ENCODE peak calls at places on chromosomes 11 and 22, in six cellular contexts. One of them, this sample, is unnamed.

GRCh38 chr22:32775957-32776356 is 25.5 kb upstream of the TIMP3 start:
- DNase-seq in HCT116: no peak
- DNase-seq in K562: no peak
- DNase-seq in H1: no peak
- DNase-seq in HepG2: peak
- DNase-seq in GM12878: no peak
- DNase-seq in this sample: no peak

GRCh38 chr11:68651208-68651984 is 32.9 kb upstream of the GAL start:
- DNase-seq in GM12878: no peak
- DNase-seq in HCT116: no peak
- DNase-seq in HepG2: no peak
- DNase-seq in H1: no peak
- DNase-seq in K562: no peak
- DNase-seq in this sample: peak

GRCh38 chr11:46918778-46919513 is 596 bp upstream of the LRP4 start:
- DNase-seq in GM12878: no peak
- DNase-seq in HepG2: no peak
- DNase-seq in HCT116: no peak
- DNase-seq in H1: no peak
- DNase-seq in K562: no peak
- DNase-seq in this sample: peak

GRCh38 chr11:35826949-35827348 is 116.9 kb upstream of the LDLRAD3 start:
- DNase-seq in K562: no peak
- DNase-seq in HepG2: no peak
- DNase-seq in H1: no peak
- DNase-seq in HCT116: no peak
- DNase-seq in GM12878: no peak
- DNase-seq in this sample: no peak

GRCh38 chr11:115324569-115325432 is 179.4 kb downstream of the CADM1 start:
- DNase-seq in H1: peak
- DNase-seq in K562: peak
- DNase-seq in HCT116: no peak
- DNase-seq in HepG2: peak
- DNase-seq in GM12878: peak
- DNase-seq in this sample: peak

GRCh38 chr22:47177334-47177815 is 414.9 kb downstream of the TBC1D22A start:
- DNase-seq in H1: no peak
- DNase-seq in HCT116: no peak
- DNase-seq in K562: no peak
- DNase-seq in GM12878: no peak
- DNase-seq in HepG2: no peak
- DNase-seq in this sample: no peak

GRCh38 chr11:120314861-120315260 is 10.2 kb upstream of the TLCD5 start:
- DNase-seq in K562: no peak
- DNase-seq in HCT116: no peak
- DNase-seq in GM12878: no peak
- DNase-seq in HepG2: no peak
- DNase-seq in H1: no peak
- DNase-seq in this sample: no peak

GRCh38 chr22:48488611-48489456 is 1338.8 kb downstream of the BRD1 start:
- DNase-seq in K562: no peak
- DNase-seq in HepG2: no peak
- DNase-seq in GM12878: no peak
- DNase-seq in H1: no peak
- DNase-seq in HCT116: no peak
- DNase-seq in this sample: no peak

GRCh38 chr11:47524200-47524874 is 28.6 kb downstream of the CELF1 start:
- DNase-seq in H1: no peak
- DNase-seq in GM12878: no peak
- DNase-seq in HepG2: no peak
- DNase-seq in K562: no peak
- DNase-seq in HCT116: no peak
- DNase-seq in this sample: no peak

GRCh38 chr22:44254811-44255210 is 57.9 kb downstream of the SHISAL1 start:
- DNase-seq in HepG2: no peak
- DNase-seq in K562: no peak
- DNase-seq in HCT116: no peak
- DNase-seq in GM12878: no peak
- DNase-seq in H1: no peak
- DNase-seq in this sample: no peak

GRCh38 chr11:62500066-62501035 is 46.3 kb downstream of the AHNAK start:
- DNase-seq in K562: peak
- DNase-seq in HepG2: no peak
- DNase-seq in HCT116: peak
- DNase-seq in GM12878: no peak
- DNase-seq in H1: no peak
- DNase-seq in this sample: no peak

GRCh38 chr22:37843746-37844089 is 416 bp downstream of the ANKRD54 start:
- DNase-seq in H1: no peak
- DNase-seq in GM12878: no peak
- DNase-seq in HCT116: no peak
- DNase-seq in HepG2: no peak
- DNase-seq in K562: peak
- DNase-seq in this sample: no peak

GRCh38 chr11:65434057-65434666 is 11.6 kb downstream of the NEAT1 start:
- DNase-seq in K562: no peak
- DNase-seq in GM12878: no peak
- DNase-seq in H1: no peak
- DNase-seq in HepG2: no peak
- DNase-seq in HCT116: no peak
- DNase-seq in this sample: no peak

GRCh38 chr11:47616726-47617416 is 22.7 kb upstream of the C1QTNF4 start:
- DNase-seq in H1: no peak
- DNase-seq in HCT116: peak
- DNase-seq in K562: peak
- DNase-seq in GM12878: no peak
- DNase-seq in HepG2: peak
- DNase-seq in this sample: no peak

GRCh38 chr11:8101421-8101820 is 20.4 kb downstream of the TUB start:
- DNase-seq in HCT116: no peak
- DNase-seq in HepG2: no peak
- DNase-seq in H1: no peak
- DNase-seq in GM12878: no peak
- DNase-seq in K562: no peak
- DNase-seq in this sample: no peak

GRCh38 chr11:94883878-94884277 is 89.5 kb downstream of the CWC15 start:
- DNase-seq in H1: no peak
- DNase-seq in GM12878: no peak
- DNase-seq in K562: no peak
- DNase-seq in HCT116: no peak
- DNase-seq in HepG2: no peak
- DNase-seq in this sample: no peak

GRCh38 chr11:116275634-116276033 is 497.2 kb downstream of the BUD13 start:
- DNase-seq in HCT116: no peak
- DNase-seq in HepG2: no peak
- DNase-seq in GM12878: no peak
- DNase-seq in H1: no peak
- DNase-seq in K562: no peak
- DNase-seq in this sample: no peak

GRCh38 chr11:13668957-13669521 is 571 bp downstream of the FAR1 start:
- DNase-seq in HCT116: no peak
- DNase-seq in GM12878: no peak
- DNase-seq in K562: peak
- DNase-seq in H1: no peak
- DNase-seq in HepG2: no peak
- DNase-seq in this sample: no peak

DNA sequence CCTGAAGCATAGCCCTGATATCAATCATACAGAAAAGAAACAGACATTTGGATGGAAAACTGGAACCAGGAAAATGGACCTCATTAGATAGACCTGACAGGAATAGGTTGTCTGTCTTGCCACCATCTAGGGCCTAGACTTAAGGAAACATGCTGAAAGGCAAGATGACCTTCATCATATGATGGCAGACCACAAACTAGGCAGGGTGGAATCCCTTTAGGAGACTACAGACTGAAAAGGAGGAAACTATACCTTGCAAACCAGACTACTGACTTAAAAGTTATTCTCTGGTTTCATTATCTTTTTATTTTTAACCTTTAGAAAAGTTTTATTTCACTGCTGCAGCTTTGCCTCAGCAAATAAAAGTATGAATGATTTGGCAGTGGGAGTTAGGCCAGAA is 20.3 kb downstream of the SBF2 start:
- DNase-seq in GM12878: no peak
- DNase-seq in HepG2: no peak
- DNase-seq in HCT116: no peak
- DNase-seq in H1: no peak
- DNase-seq in K562: no peak
- DNase-seq in this sample: no peak
- TF ChIP-seq ZNF274 in GM12878: no peak
- TF ChIP-seq ZNF274 in HepG2: no peak
- TF ChIP-seq ZNF274 in HCT116: no peak
- TF ChIP-seq ZNF274 in H1: no peak
- TF ChIP-seq ZNF274 in K562: no peak
- TF ChIP-seq ZNF274 in this sample: no peak

DNA sequence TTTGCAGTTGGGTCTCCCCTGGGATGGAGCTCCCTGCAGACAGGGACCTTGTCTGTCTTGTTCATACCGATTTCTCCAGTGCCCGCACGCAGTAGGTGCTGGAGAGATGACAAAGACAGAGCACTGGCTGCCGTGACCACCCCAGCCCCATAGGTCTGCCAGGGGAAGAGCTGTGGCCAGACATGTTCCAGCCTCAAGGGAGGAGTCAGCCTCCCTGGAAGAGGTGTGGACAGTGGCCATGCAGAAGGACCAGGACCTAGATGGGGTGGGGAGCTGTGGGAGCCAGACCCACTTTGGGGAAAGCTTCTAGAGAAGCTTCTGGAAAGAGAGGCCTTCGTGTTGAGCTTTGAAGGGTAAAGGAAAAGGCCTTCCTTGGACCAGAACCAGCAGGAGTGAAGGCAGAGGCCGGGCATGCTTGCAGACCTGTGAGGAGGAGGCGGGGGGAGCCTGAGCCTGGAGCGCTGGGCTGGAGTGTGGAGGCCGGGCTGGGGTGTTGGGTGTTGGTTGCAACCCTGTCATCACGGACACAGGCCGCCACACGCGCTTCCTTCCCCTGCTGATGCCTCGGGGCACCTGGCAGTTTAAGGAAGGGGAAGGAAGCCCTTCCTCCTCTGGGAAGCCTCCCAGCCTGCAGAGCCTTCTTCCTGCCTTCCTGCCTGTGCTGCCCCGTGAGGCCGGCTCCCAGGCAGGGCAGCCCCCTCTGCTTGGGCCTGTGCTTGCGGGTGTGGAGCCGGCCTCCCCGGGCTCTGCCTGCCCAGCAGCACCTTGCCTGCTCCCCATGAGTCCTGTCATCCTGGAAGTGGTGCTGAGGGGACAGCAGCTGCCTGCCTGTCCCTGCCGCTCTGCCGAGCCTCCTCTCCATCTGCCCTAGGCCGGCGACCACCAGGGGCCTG is 12.3 kb downstream of the RELT start:
- DNase-seq in HepG2: no peak
- DNase-seq in K562: no peak
- DNase-seq in HCT116: no peak
- DNase-seq in GM12878: no peak
- DNase-seq in H1: no peak
- DNase-seq in this sample: no peak
- H3K9ac ChIP-seq in HepG2: no peak
- H3K9ac ChIP-seq in K562: no peak
- H3K9ac ChIP-seq in HCT116: no peak
- H3K9ac ChIP-seq in GM12878: peak
- H3K9ac ChIP-seq in H1: no peak
- H3K9ac ChIP-seq in this sample: peak

DNA sequence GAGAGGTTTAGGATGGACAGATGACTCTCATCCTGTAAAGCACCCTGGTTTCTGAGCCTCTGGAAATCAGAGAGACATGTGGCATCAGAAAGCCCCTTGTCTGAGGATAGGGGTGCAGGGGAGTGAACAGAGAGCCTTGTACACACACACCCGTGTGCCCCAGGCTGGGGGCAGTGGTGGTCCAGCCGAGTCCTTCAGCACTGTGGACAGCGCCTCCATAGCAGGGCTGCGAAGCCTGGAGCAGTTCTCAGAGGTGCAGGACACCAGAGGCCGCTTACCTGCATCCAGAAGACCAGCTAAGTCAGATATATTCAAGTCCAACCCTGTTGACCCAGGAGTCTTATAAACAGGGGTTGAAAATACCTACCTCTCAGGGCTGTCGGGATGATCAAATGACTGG is 11.5 kb upstream of the IGSF9B start:
- DNase-seq in HCT116: no peak
- DNase-seq in K562: no peak
- DNase-seq in HepG2: no peak
- DNase-seq in GM12878: no peak
- DNase-seq in H1: no peak
- DNase-seq in this sample: no peak
- TF ChIP-seq ZNF274 in HCT116: no peak
- TF ChIP-seq ZNF274 in K562: no peak
- TF ChIP-seq ZNF274 in HepG2: no peak
- TF ChIP-seq ZNF274 in GM12878: no peak
- TF ChIP-seq ZNF274 in H1: no peak
- TF ChIP-seq ZNF274 in this sample: no peak

GRCh38 chr11:128620306-128621175 is 33.2 kb upstream of the ETS1 start:
- DNase-seq in GM12878: no peak
- DNase-seq in H1: no peak
- DNase-seq in HepG2: no peak
- DNase-seq in HCT116: no peak
- DNase-seq in K562: no peak
- DNase-seq in this sample: no peak
- H3K9ac ChIP-seq in GM12878: no peak
- H3K9ac ChIP-seq in H1: no peak
- H3K9ac ChIP-seq in HepG2: no peak
- H3K9ac ChIP-seq in HCT116: no peak
- H3K9ac ChIP-seq in K562: no peak
- H3K9ac ChIP-seq in this sample: no peak

DNA sequence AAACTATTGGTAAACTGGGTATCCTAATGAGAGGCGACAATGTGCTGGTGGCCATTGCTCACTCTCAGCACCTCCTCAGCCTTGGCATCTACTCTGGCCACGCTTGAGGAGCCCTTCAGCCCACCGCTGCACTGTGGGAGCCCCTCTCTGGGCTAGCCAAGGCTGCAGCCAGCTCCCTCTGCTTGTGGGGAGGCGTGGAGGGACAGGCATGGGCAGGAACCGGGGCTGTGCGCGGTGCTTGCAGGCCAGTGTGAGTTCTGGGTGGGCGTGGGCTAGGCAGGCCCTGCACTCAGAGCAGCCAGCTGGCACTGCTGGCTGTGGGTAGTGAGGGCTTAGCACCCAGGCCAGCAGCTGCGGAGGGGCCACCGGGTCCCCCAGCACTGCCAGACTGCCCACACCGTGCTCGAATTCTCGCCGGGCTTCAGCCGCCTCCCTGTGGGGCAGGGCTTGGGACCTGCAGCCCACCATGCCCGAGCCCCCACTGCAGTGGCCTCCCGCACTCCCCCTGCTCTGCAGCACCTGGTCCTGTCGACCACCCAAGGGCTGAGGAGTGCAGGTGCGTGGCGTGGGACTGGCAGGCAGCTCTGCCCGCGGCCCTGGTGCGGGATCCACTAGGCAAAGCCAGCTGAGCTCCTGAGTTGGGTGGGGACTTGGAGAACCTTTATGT is 575.9 kb upstream of the ANO3 start:
- DNase-seq in K562: no peak
- DNase-seq in H1: no peak
- DNase-seq in HepG2: no peak
- DNase-seq in GM12878: no peak
- DNase-seq in HCT116: no peak
- DNase-seq in this sample: no peak
- TF ChIP-seq ZNF274 in K562: no peak
- TF ChIP-seq ZNF274 in H1: no peak
- TF ChIP-seq ZNF274 in HepG2: no peak
- TF ChIP-seq ZNF274 in GM12878: no peak
- TF ChIP-seq ZNF274 in HCT116: no peak
- TF ChIP-seq ZNF274 in this sample: no peak

GRCh38 chr11:118275184-118275583 is 11.1 kb upstream of the MPZL2 start:
- DNase-seq in HepG2: no peak
- DNase-seq in GM12878: no peak
- DNase-seq in HCT116: no peak
- DNase-seq in H1: no peak
- DNase-seq in K562: no peak
- DNase-seq in this sample: no peak
- H3K9ac ChIP-seq in HepG2: no peak
- H3K9ac ChIP-seq in GM12878: no peak
- H3K9ac ChIP-seq in HCT116: no peak
- H3K9ac ChIP-seq in H1: no peak
- H3K9ac ChIP-seq in K562: no peak
- H3K9ac ChIP-seq in this sample: no peak

This sample was measured in NT2/D1.